ENCODE peak calls at places on chromosomes 4 and X, in seven cellular contexts. One of them, this sample, is unnamed.

GRCh38 chr4:39732728-39733127 is 34.8 kb downstream of the UBE2K start:
- DNase-seq in GM06990: no peak
- DNase-seq in body of pancreas: no peak
- DNase-seq in bronchial epithelial cell: peak; percentile 85
- DNase-seq in SJSA1: no peak
- DNase-seq in astrocyte of the cerebellum: peak; percentile 65
- DNase-seq in tibial nerve: no peak
- DNase-seq in this sample: no peak

GRCh38 chr4:150337709-150338108 is 244.2 kb upstream of the MAB21L2 start:
- DNase-seq in GM06990: no peak
- DNase-seq in body of pancreas: no peak
- DNase-seq in bronchial epithelial cell: no peak
- DNase-seq in SJSA1: peak; percentile 42
- DNase-seq in astrocyte of the cerebellum: no peak
- DNase-seq in tibial nerve: no peak
- DNase-seq in this sample: no peak

GRCh38 chr4:162931257-162931648 is 235.4 kb downstream of the NAF1 start:
- DNase-seq in GM06990: no peak
- DNase-seq in body of pancreas: no peak
- DNase-seq in bronchial epithelial cell: no peak
- DNase-seq in SJSA1: no peak
- DNase-seq in astrocyte of the cerebellum: no peak
- DNase-seq in tibial nerve: no peak
- DNase-seq in this sample: no peak

GRCh38 chr4:3302164-3302785 is 9.5 kb downstream of the RGS12 start:
- DNase-seq in GM06990: peak; percentile 62
- DNase-seq in body of pancreas: peak; percentile 20
- DNase-seq in bronchial epithelial cell: no peak
- DNase-seq in SJSA1: peak; percentile 68
- DNase-seq in astrocyte of the cerebellum: no peak
- DNase-seq in tibial nerve: no peak
- DNase-seq in this sample: no peak

GRCh38 chrX:130100180-130100579 is 10.1 kb downstream of the ELF4 start:
- DNase-seq in GM06990: no peak
- DNase-seq in body of pancreas: peak; percentile 43
- DNase-seq in bronchial epithelial cell: no peak
- DNase-seq in SJSA1: no peak
- DNase-seq in astrocyte of the cerebellum: peak; percentile 40
- DNase-seq in tibial nerve: peak; percentile 59
- DNase-seq in this sample: no peak

GRCh38 chrX:65948103-65948502 is 91.8 kb downstream of the VSIG4 start:
- DNase-seq in GM06990: no peak
- DNase-seq in body of pancreas: no peak
- DNase-seq in bronchial epithelial cell: no peak
- DNase-seq in SJSA1: no peak
- DNase-seq in astrocyte of the cerebellum: no peak
- DNase-seq in tibial nerve: no peak
- DNase-seq in this sample: no peak

GRCh38 chrX:126770179-126770578 is 49.4 kb upstream of the PRR32 start:
- DNase-seq in GM06990: no peak
- DNase-seq in body of pancreas: no peak
- DNase-seq in bronchial epithelial cell: peak; percentile 13
- DNase-seq in SJSA1: no peak
- DNase-seq in astrocyte of the cerebellum: no peak
- DNase-seq in tibial nerve: peak; percentile 5
- DNase-seq in this sample: no peak

GRCh38 chrX:114800719-114801118 is 216.7 kb downstream of the IL13RA2 start:
- DNase-seq in GM06990: no peak
- DNase-seq in body of pancreas: no peak
- DNase-seq in bronchial epithelial cell: peak; percentile 87
- DNase-seq in SJSA1: no peak
- DNase-seq in astrocyte of the cerebellum: no peak
- DNase-seq in tibial nerve: no peak
- DNase-seq in this sample: no peak

GRCh38 chrX:4263005-4263404 is 549.6 kb upstream of the PRKX start:
- DNase-seq in GM06990: no peak
- DNase-seq in body of pancreas: no peak
- DNase-seq in bronchial epithelial cell: peak; percentile 0
- DNase-seq in SJSA1: no peak
- DNase-seq in astrocyte of the cerebellum: no peak
- DNase-seq in tibial nerve: no peak
- DNase-seq in this sample: no peak

GRCh38 chr4:99861120-99861905 is 32.9 kb downstream of the LAMTOR3 start:
- DNase-seq in GM06990: no peak
- DNase-seq in body of pancreas: no peak
- DNase-seq in bronchial epithelial cell: no peak
- DNase-seq in SJSA1: no peak
- DNase-seq in astrocyte of the cerebellum: no peak
- DNase-seq in tibial nerve: no peak
- DNase-seq in this sample: peak; percentile 46

GRCh38 chr4:41478518-41478917 is 59.4 kb upstream of the LIMCH1 start:
- DNase-seq in GM06990: no peak
- DNase-seq in body of pancreas: no peak
- DNase-seq in bronchial epithelial cell: no peak
- DNase-seq in SJSA1: no peak
- DNase-seq in astrocyte of the cerebellum: no peak
- DNase-seq in tibial nerve: no peak
- DNase-seq in this sample: no peak

GRCh38 chrX:117985241-117985640 is 131.4 kb downstream of the KLHL13 start:
- DNase-seq in GM06990: peak; percentile 11
- DNase-seq in body of pancreas: no peak
- DNase-seq in bronchial epithelial cell: peak; percentile 5
- DNase-seq in SJSA1: no peak
- DNase-seq in astrocyte of the cerebellum: no peak
- DNase-seq in tibial nerve: no peak
- DNase-seq in this sample: no peak

GRCh38 chrX:138938003-138938402 is 226.5 kb upstream of the FGF13 start:
- DNase-seq in GM06990: no peak
- DNase-seq in body of pancreas: no peak
- DNase-seq in bronchial epithelial cell: no peak
- DNase-seq in SJSA1: no peak
- DNase-seq in astrocyte of the cerebellum: no peak
- DNase-seq in tibial nerve: no peak
- DNase-seq in this sample: no peak

DNA sequence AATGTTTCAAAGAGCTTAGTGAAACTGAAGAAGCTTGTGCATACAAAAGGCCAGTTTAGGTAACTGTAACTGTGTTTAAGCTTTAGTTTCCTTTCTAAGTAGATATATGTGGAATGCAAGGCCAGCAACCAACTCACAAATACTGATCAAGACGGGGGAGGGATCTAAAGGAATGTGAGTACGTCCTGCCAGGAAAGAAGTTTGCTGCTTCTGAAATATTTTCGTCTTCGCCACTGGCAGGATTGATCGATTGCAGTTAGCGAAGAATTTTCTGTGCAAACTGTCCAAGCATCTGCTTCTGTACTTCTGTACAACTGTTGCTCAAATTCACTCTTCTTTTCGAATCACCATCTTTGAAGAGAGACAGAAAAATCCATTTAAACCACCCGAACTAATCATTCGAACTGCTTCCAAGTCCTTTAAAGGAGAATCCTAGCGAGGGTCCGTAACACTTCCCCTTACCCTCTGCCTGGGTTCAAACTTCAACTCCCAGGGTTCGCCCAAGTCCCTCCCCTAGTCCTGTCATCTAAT is 373 bp upstream of the INTS6L start:
- DNase-seq in GM06990: no peak
- DNase-seq in body of pancreas: no peak
- DNase-seq in bronchial epithelial cell: peak; percentile 19
- DNase-seq in SJSA1: no peak
- DNase-seq in astrocyte of the cerebellum: peak; percentile 24
- DNase-seq in tibial nerve: no peak
- DNase-seq in this sample: no peak
- H3K4me3 ChIP-seq in GM06990: peak overlapping the region; percentile 53
- H3K4me3 ChIP-seq in body of pancreas: no peak overlapping the region
- H3K4me3 ChIP-seq in bronchial epithelial cell: peak overlapping the region; percentile 73
- H3K4me3 ChIP-seq in SJSA1: peak overlapping the region; percentile 57
- H3K4me3 ChIP-seq in astrocyte of the cerebellum: peak overlapping the region; percentile 65
- H3K4me3 ChIP-seq in tibial nerve: peak overlapping the region; percentile 73
- H3K4me3 ChIP-seq in this sample: peak overlapping the region; percentile 69

GRCh38 chr4:7045553-7045952 is 2.4 kb downstream of the TADA2B start:
- DNase-seq in GM06990: no peak
- DNase-seq in body of pancreas: no peak
- DNase-seq in bronchial epithelial cell: no peak
- DNase-seq in SJSA1: no peak
- DNase-seq in astrocyte of the cerebellum: no peak
- DNase-seq in tibial nerve: no peak
- DNase-seq in this sample: peak; percentile 58
- H3K4me3 ChIP-seq in GM06990: peak overlapping the region; percentile 95
- H3K4me3 ChIP-seq in body of pancreas: no peak overlapping the region
- H3K4me3 ChIP-seq in bronchial epithelial cell: no peak overlapping the region
- H3K4me3 ChIP-seq in SJSA1: no peak overlapping the region
- H3K4me3 ChIP-seq in astrocyte of the cerebellum: no peak overlapping the region
- H3K4me3 ChIP-seq in tibial nerve: no peak overlapping the region
- H3K4me3 ChIP-seq in this sample: peak overlapping the region; percentile 94

DNA sequence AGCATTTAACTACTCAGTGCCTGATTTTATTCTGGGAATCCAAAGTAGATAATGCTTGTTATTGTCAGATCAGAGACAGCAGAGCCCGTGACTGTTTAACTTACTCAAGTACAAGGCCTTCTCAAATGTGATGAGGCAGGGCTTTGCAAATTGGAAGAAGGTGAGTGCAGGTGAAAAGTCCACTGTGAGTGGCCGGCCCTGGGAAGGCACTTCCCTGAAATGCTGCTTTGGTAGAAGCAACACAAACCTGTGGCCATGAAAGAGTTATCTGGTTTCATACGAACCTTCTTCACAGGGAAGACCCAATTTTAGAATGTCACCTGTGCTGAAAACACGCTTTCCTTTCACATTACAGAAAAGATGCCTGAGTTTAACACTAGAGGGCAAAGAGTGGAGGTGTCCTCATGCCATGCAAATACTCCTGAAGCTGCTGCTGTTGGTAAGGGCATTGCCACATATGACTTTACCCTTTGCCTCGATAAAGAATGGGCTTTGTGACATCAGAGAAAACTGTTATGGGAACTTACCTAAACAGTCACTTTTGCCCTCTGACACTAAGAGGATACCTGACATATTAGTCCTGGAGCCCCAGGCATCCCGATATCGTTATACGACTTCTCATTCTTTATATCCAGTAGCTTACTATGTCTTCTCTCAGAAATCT is 8.0 kb downstream of the PPARGC1A start:
- DNase-seq in GM06990: no peak
- DNase-seq in body of pancreas: no peak
- DNase-seq in bronchial epithelial cell: no peak
- DNase-seq in SJSA1: no peak
- DNase-seq in astrocyte of the cerebellum: no peak
- DNase-seq in tibial nerve: no peak
- DNase-seq in this sample: no peak
- H3K4me3 ChIP-seq in GM06990: no peak overlapping the region
- H3K4me3 ChIP-seq in body of pancreas: no peak overlapping the region
- H3K4me3 ChIP-seq in bronchial epithelial cell: no peak overlapping the region
- H3K4me3 ChIP-seq in SJSA1: no peak overlapping the region
- H3K4me3 ChIP-seq in astrocyte of the cerebellum: no peak overlapping the region
- H3K4me3 ChIP-seq in tibial nerve: no peak overlapping the region
- H3K4me3 ChIP-seq in this sample: no peak overlapping the region

GRCh38 chrX:151359931-151360871 is 36.8 kb upstream of the VMA21 start:
- DNase-seq in GM06990: peak; percentile 9
- DNase-seq in body of pancreas: peak; percentile 40
- DNase-seq in bronchial epithelial cell: peak; percentile 3
- DNase-seq in SJSA1: peak; percentile 5
- DNase-seq in astrocyte of the cerebellum: no peak
- DNase-seq in tibial nerve: no peak
- DNase-seq in this sample: no peak
- H3K4me3 ChIP-seq in GM06990: no peak overlapping the region
- H3K4me3 ChIP-seq in body of pancreas: no peak overlapping the region
- H3K4me3 ChIP-seq in bronchial epithelial cell: no peak overlapping the region
- H3K4me3 ChIP-seq in SJSA1: no peak overlapping the region
- H3K4me3 ChIP-seq in astrocyte of the cerebellum: no peak overlapping the region
- H3K4me3 ChIP-seq in tibial nerve: no peak overlapping the region
- H3K4me3 ChIP-seq in this sample: no peak overlapping the region

DNA sequence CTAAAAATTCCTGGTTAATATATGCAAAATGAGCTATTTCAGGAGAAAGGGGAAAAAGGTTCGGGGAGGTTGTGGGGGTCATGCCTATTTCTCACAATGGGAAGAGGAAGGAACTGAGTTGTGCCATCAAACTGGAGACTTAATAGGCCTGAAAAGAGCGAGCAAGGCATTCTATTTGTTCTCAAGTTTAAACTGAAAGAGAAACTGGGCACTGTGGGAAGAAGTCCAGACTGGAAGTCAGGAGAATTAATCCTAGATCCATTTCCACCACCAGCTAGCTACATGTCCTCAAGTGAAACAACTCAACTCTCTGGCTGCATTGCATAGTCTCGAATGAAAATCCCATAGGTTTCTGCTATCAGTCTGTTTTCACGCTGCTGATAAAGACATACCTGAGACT is 50.6 kb downstream of the PPARGC1A start:
- DNase-seq in GM06990: no peak
- DNase-seq in body of pancreas: no peak
- DNase-seq in bronchial epithelial cell: no peak
- DNase-seq in SJSA1: no peak
- DNase-seq in astrocyte of the cerebellum: no peak
- DNase-seq in tibial nerve: no peak
- DNase-seq in this sample: no peak
- H3K4me3 ChIP-seq in GM06990: no peak overlapping the region
- H3K4me3 ChIP-seq in body of pancreas: no peak overlapping the region
- H3K4me3 ChIP-seq in bronchial epithelial cell: no peak overlapping the region
- H3K4me3 ChIP-seq in SJSA1: no peak overlapping the region
- H3K4me3 ChIP-seq in astrocyte of the cerebellum: no peak overlapping the region
- H3K4me3 ChIP-seq in tibial nerve: no peak overlapping the region
- H3K4me3 ChIP-seq in this sample: no peak overlapping the region

DNA sequence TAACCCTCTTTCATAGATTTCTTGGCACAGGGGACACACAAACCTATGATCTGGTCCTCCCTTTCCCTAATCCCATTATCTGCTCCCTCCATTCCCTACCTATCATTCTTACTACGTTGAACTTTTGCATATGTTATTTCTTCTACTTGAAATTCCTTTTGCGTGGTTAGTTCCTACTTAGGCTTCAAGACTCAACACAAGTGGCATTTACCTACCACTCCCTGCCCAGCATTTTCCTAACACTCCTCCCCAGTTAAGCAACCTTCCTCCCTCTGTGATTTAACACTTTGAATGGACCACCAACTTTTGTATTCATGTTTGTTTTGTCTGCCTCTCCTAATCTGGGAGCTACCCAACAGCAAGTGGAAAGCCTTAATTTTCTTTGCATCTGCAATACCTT is 1113.7 kb downstream of the STIM2 start:
- DNase-seq in GM06990: no peak
- DNase-seq in body of pancreas: no peak
- DNase-seq in bronchial epithelial cell: no peak
- DNase-seq in SJSA1: no peak
- DNase-seq in astrocyte of the cerebellum: no peak
- DNase-seq in tibial nerve: no peak
- DNase-seq in this sample: no peak
- H3K4me3 ChIP-seq in GM06990: no peak overlapping the region
- H3K4me3 ChIP-seq in body of pancreas: no peak overlapping the region
- H3K4me3 ChIP-seq in bronchial epithelial cell: no peak overlapping the region
- H3K4me3 ChIP-seq in SJSA1: no peak overlapping the region
- H3K4me3 ChIP-seq in astrocyte of the cerebellum: no peak overlapping the region
- H3K4me3 ChIP-seq in tibial nerve: no peak overlapping the region
- H3K4me3 ChIP-seq in this sample: no peak overlapping the region

GRCh38 chrX:38326086-38326485 is 1.2 kb downstream of the RPGR start:
- DNase-seq in GM06990: no peak
- DNase-seq in body of pancreas: no peak
- DNase-seq in bronchial epithelial cell: no peak
- DNase-seq in SJSA1: no peak
- DNase-seq in astrocyte of the cerebellum: no peak
- DNase-seq in tibial nerve: no peak
- DNase-seq in this sample: no peak
- H3K4me3 ChIP-seq in GM06990: peak overlapping the region; percentile 65
- H3K4me3 ChIP-seq in body of pancreas: no peak overlapping the region
- H3K4me3 ChIP-seq in bronchial epithelial cell: no peak overlapping the region
- H3K4me3 ChIP-seq in SJSA1: peak overlapping the region; percentile 95
- H3K4me3 ChIP-seq in astrocyte of the cerebellum: peak overlapping the region; percentile 65
- H3K4me3 ChIP-seq in tibial nerve: peak overlapping the region; percentile 67
- H3K4me3 ChIP-seq in this sample: peak overlapping the region; percentile 60

This sample was measured in LNCaP clone FGC.